ENCODE peak calls at places on chromosomes 2 and 18, in seven cellular contexts. A is globus pallidus, L is SK-N-MC, W is fibroblast of the aortic adventitia, O is GM12865, S is lower lobe of right lung, R is mucosa of gallbladder. H is an unnamed sample.

GRCh38 chr2:24838541-24838940 is 45.3 kb downstream of the CENPO start:
- DNase-seq in L (no peak), W (no peak), A (no peak), R (no peak), O (no peak), S (no peak), H (no peak)

GRCh38 chr2:165572155-165572554 is 102.7 kb downstream of the CSRNP3 start:
- DNase-seq in A (peak), S (no peak), R (no peak), W (no peak), O (no peak), L (no peak), H (no peak)

GRCh38 chr18:9734189-9734588 is 26.1 kb downstream of the RAB31 start:
- DNase-seq in A (no peak), S (no peak), O (no peak), R (peak), L (no peak), W (no peak), H (no peak)

GRCh38 chr2:96734899-96735585 is 4.8 kb downstream of the LMAN2L start:
- DNase-seq in O (no peak), S (no peak), R (no peak), W (peak), L (no peak), A (peak), H (no peak)

GRCh38 chr2:42722328-42723190 is 41.4 kb downstream of the OXER1 start:
- DNase-seq in A (peak), L (no peak), S (peak), W (peak), R (peak), O (peak), H (no peak)

GRCh38 chr18:70457223-70457622 is 168.4 kb downstream of the SOCS6 start:
- DNase-seq in R (no peak), A (no peak), W (no peak), O (no peak), S (no peak), L (no peak), H (no peak)

GRCh38 chr2:222774941-222775340 is 85.9 kb upstream of the ACSL3 start:
- DNase-seq in W (no peak), O (no peak), A (no peak), R (no peak), L (no peak), S (no peak), H (no peak)

GRCh38 chr2:144515694-144516416 is 4.1 kb downstream of the ZEB2 start:
- DNase-seq in L (no peak), W (peak), A (peak), R (no peak), O (no peak), S (peak), H (peak)

GRCh38 chr2:150271952-150272351 is 215.5 kb downstream of the RND3 start:
- DNase-seq in L (no peak), W (peak), S (no peak), R (no peak), A (no peak), O (no peak), H (no peak)

GRCh38 chr2:241608881-241609280 is 28.1 kb downstream of the THAP4 start:
- DNase-seq in L (no peak), A (no peak), W (no peak), R (no peak), S (no peak), O (no peak), H (peak)

H was measured in sciatic nerve.